ENCODE peak calls at places on chromosomes 16 and 17, in nine cellular contexts. M, B, D, Q, X, K, F, R and C are unnamed samples.

GRCh38 chr16:2499454-2499853 is 14.3 kb upstream of the ATP6V0C start:
- DNase-seq in M (no peak), B (no peak), D (no peak), Q (no peak), X (no peak), K (no peak), F (no peak), R (no peak), C (no peak)

GRCh38 chr17:79989106-79989835 is 46.4 kb downstream of the TBC1D16 start:
- DNase-seq in M (no peak), B (no peak), D (no peak), Q (no peak), X (peak; percentile 41), K (no peak), F (no peak), R (no peak), C (no peak)

GRCh38 chr17:48429638-48430586 is at the start of gene SKAP1:
- DNase-seq in M (no peak), B (no peak), D (peak; percentile 18), Q (no peak), X (no peak), K (peak; percentile 58), F (no peak), R (no peak), C (no peak)

GRCh38 chr16:3182608-3183444 is 5.2 kb upstream of the OR1F1 start:
- DNase-seq in M (peak; percentile 46), B (peak; percentile 57), D (no peak), Q (no peak), X (no peak), K (peak; percentile 38), F (peak; percentile 44), R (no peak), C (no peak)

GRCh38 chr17:6366144-6366755 is 68.7 kb downstream of the AIPL1 start:
- DNase-seq in M (no peak), B (no peak), D (no peak), Q (no peak), X (no peak), K (no peak), F (peak; percentile 19), R (no peak), C (no peak)

GRCh38 chr17:309361-309888 is 43.2 kb downstream of the RPH3AL start:
- DNase-seq in M (no peak), B (peak; percentile 29), D (no peak), Q (no peak), X (peak; percentile 23), K (no peak), F (no peak), R (no peak), C (no peak)

GRCh38 chr16:30028438-30029093 is 2.5 kb downstream of the TLCD3B start:
- DNase-seq in M (no peak), B (peak; percentile 30), D (no peak), Q (no peak), X (no peak), K (no peak), F (no peak), R (no peak), C (no peak)

GRCh38 chr17:31309525-31309924 is 4.3 kb downstream of the EVI2B start:
- DNase-seq in M (no peak), B (no peak), D (no peak), Q (no peak), X (no peak), K (no peak), F (no peak), R (no peak), C (peak; percentile 67)

DNA sequence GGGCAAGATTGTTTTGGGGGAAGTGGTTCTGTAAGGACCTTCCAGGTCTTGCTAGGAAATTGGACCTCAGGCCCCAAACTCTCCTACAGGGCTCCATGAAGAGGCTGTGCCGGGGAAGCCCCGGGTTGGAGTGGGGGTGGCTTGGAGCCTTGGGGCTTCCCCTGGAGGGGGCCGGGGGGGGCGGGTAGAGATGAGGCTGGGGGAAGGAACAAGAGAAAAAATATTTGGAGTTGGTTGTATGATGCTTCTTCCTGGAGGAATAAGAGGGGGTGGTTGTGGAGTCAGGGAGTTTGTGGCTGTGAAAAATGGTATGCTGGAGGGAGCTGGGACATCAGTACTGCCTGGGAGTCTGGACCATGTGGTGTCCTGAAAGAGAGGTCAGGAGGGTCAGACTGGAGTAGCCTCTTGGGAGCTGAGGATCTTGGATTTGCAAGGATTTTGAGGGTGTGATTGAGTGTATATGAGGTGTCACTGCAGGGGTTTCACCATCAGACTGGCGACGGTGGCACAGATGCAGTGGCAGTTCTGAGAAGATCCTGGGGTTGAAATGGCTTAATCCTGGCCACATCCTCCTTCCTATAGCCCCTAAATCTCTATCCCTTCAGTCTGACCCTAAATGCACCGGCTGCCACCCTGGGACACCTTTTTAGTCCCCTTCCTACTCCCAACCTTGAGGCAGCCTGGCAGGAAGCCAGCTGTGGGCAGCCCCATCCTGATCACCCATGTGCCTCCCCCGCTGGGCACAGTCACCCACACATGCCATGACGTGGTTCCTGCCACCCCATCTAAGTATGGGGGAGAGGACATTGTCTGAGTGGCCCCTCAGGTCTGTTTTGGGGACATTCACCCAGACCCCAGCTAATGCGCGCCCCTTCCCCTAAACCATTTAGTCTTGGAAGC is 10.9 kb downstream of the RARA start:
- DNase-seq in M (no peak), B (no peak), D (peak; percentile 54), Q (peak; percentile 48), X (peak; percentile 69), K (peak; percentile 86), F (no peak), R (peak; percentile 54), C (no peak)
- H3K4me3 ChIP-seq in M (peak overlapping the region; percentile 95), B (no peak overlapping the region), D (peak overlapping the region; percentile 84), Q (peak overlapping the region; percentile 52), X (peak overlapping the region; percentile 95), K (peak overlapping the region; percentile 71), F (peak overlapping the region; percentile 99), R (no peak overlapping the region), C (peak overlapping the region; percentile 82)

GRCh38 chr17:75486151-75486550 is 29.2 kb downstream of the CASKIN2 start:
- DNase-seq in M (no peak), B (no peak), D (peak; percentile 13), Q (no peak), X (no peak), K (no peak), F (no peak), R (no peak), C (no peak)

GRCh38 chr17:75486951-75487350 is 28.4 kb downstream of the CASKIN2 start:
- DNase-seq in M (no peak), B (no peak), D (no peak), Q (no peak), X (no peak), K (no peak), F (no peak), R (no peak), C (no peak)

GRCh38 chr17:75488693-75489510 is 26.4 kb downstream of the CASKIN2 start:
- DNase-seq in M (no peak), B (no peak), D (no peak), Q (no peak), X (no peak), K (no peak), F (no peak), R (no peak), C (no peak)

GRCh38 chr17:75485688-75486087 is 29.3 kb downstream of the TMEM94 start:
- DNase-seq in M (no peak), B (no peak), D (peak; percentile 22), Q (no peak), X (peak; percentile 21), K (no peak), F (no peak), R (no peak), C (no peak)

DNA sequence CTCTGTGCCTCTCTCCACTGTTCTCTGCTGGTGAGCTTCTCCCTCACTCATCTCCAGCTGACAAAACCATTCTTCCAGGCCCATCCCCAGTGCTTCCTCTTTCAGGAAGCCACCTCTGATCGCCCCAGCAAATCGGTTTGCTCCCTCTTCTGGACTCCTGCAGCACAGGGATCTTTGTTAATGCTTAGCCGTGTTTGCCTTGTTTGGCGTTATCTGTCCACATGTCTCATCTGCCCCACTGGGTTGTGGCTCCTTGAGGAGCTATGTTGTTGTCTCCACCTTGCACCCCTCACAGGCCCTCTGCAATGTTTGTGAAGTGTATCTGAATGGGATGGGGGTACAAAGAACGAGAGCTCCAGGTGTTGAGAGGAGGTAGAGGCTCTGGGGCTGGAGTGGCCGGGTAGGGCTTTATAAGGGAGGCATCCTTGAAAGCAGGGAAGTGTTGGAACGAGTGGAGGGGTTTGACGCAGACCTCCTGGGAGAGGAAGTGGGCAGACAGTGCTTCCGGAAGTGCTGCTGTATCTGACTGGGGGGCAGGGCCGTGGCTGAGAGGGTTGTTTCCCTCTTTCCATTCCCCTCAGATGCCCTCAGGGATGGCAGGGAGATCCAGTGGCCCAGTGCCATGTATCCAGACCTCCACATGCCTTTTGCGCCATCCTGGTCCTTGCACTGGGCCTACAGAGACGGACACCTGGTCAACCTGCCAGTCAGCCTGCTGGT is 27.8 kb downstream of the CASKIN2 start:
- DNase-seq in M (no peak), B (peak; percentile 52), D (peak; percentile 36), Q (no peak), X (no peak), K (peak; percentile 78), F (no peak), R (peak; percentile 75), C (no peak)
- TF ChIP-seq CTCF in M (no peak), B (no peak), D (no peak), Q (no peak), X (no peak), K (no peak), F (no peak), R (no peak), C (no peak)

GRCh38 chr17:15379659-15380058 is 38.3 kb upstream of the TEKT3 start:
- DNase-seq in M (no peak), B (no peak), D (no peak), Q (no peak), X (no peak), K (no peak), F (no peak), R (no peak), C (no peak)

GRCh38 chr17:15380447-15380846 is 39.0 kb upstream of the TEKT3 start:
- DNase-seq in M (no peak), B (no peak), D (no peak), Q (no peak), X (no peak), K (no peak), F (no peak), R (no peak), C (no peak)

GRCh38 chr17:15377608-15378007 is 36.2 kb upstream of the TEKT3 start:
- DNase-seq in M (peak; percentile 78), B (peak; percentile 89), D (no peak), Q (no peak), X (no peak), K (no peak), F (peak; percentile 35), R (no peak), C (no peak)

GRCh38 chr17:15378243-15378642 is 36.8 kb upstream of the TEKT3 start:
- DNase-seq in M (no peak), B (no peak), D (no peak), Q (no peak), X (no peak), K (no peak), F (no peak), R (no peak), C (no peak)

GRCh38 chr17:15377200-15377599 is 35.8 kb upstream of the TEKT3 start:
- DNase-seq in M (peak; percentile 76), B (peak; percentile 69), D (no peak), Q (no peak), X (no peak), K (no peak), F (peak; percentile 51), R (no peak), C (no peak)
- H3K4me3 ChIP-seq in M (peak overlapping the region; percentile 32), B (no peak overlapping the region), D (no peak overlapping the region), Q (no peak overlapping the region), X (no peak overlapping the region), K (no peak overlapping the region), F (no peak overlapping the region), R (no peak overlapping the region), C (no peak overlapping the region)

DNA sequence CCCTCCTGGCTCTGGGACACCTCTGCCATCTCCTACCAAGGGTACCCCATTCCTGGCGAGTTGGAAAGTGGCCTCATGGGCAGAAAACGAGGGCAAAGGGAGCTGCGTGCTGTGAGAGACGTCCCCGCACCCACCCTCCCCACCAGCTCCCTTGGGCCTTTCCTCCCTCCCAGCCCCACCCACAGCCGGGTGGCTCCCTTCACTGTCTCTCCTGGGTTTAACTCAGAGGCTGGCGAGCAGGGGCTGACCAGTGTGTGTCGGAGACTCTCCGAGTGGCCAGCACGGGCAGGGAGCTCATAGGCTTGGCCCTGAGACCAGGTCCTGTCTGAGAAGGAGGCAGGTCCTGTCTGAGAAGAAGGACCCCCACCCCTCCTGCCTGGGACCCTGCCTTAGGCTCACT is 26.1 kb downstream of the METRNL start:
- DNase-seq in M (no peak), B (no peak), D (no peak), Q (no peak), X (no peak), K (no peak), F (no peak), R (no peak), C (no peak)
- TF ChIP-seq CTCF in M (no peak), B (no peak), D (no peak), Q (no peak), X (no peak), K (no peak), F (no peak), R (no peak), C (no peak)